ENCODE peak calls at places on chromosome 13, in ten cellular contexts. C, M, T, A, N, J, G, F, R and Z are unnamed samples.

GRCh38 chr13:23579886-23580706 is 9.9 kb downstream of the TNFRSF19 start:
- DNase-seq in G (no peak), J (no peak), M (no peak), R (no peak), T (no peak), A (no peak), N (peak), C (peak), F (no peak), Z (no peak)

GRCh38 chr13:79837741-79838450 is 356.9 kb downstream of the NDFIP2 start:
- DNase-seq in F (no peak), R (no peak), M (peak), A (no peak), J (no peak), C (no peak), T (no peak), G (no peak), N (no peak), Z (no peak)

GRCh38 chr13:108702171-108702570 is 72.8 kb downstream of the MYO16 start:
- DNase-seq in G (no peak), F (no peak), T (no peak), C (no peak), J (no peak), N (no peak), R (no peak), A (no peak), M (no peak), Z (no peak)

GRCh38 chr13:72970301-72970880 is 88.4 kb upstream of the KLF5 start:
- DNase-seq in G (no peak), T (no peak), M (no peak), F (no peak), J (no peak), R (no peak), C (no peak), N (no peak), A (no peak), Z (no peak)

GRCh38 chr13:78593652-78594494 is 9.5 kb downstream of the POU4F1 start:
- DNase-seq in R (no peak), C (no peak), M (no peak), T (no peak), J (no peak), G (no peak), N (no peak), F (no peak), A (peak), Z (no peak)

GRCh38 chr13:22112956-22113750 is 442.3 kb downstream of the FGF9 start:
- DNase-seq in R (no peak), M (no peak), G (no peak), F (no peak), T (no peak), C (no peak), J (no peak), A (no peak), N (no peak), Z (no peak)

GRCh38 chr13:113538689-113539058 is 45.9 kb upstream of the TFDP1 start:
- DNase-seq in M (no peak), C (no peak), R (no peak), T (no peak), G (peak), F (no peak), A (no peak), J (no peak), N (no peak), Z (peak)

GRCh38 chr13:24161010-24161775 is 673 bp downstream of the SPATA13 start:
- DNase-seq in N (peak), F (peak), G (no peak), J (peak), T (peak), C (peak), M (peak), R (peak), A (peak), Z (peak)

GRCh38 chr13:48542581-48543341 is 9.9 kb upstream of the RCBTB2 start:
- DNase-seq in R (no peak), M (no peak), T (no peak), F (no peak), J (peak), A (peak), G (peak), C (peak), N (no peak), Z (peak)

GRCh38 chr13:85650613-85651012 is 148.6 kb downstream of the SLITRK6 start:
- DNase-seq in F (no peak), A (peak), M (no peak), J (no peak), R (no peak), G (no peak), C (no peak), N (no peak), T (no peak), Z (no peak)

GRCh38 chr13:46982856-46983582 is 86.2 kb upstream of the HTR2A start:
- DNase-seq in M (no peak), F (peak), N (peak), T (no peak), R (no peak), G (no peak), C (no peak), A (no peak), J (peak), Z (no peak)

GRCh38 chr13:77139311-77139710 is 112.4 kb upstream of the FBXL3 start:
- DNase-seq in A (no peak), G (no peak), T (no peak), C (no peak), M (no peak), J (no peak), R (no peak), N (no peak), F (no peak), Z (no peak)

GRCh38 chr13:113411216-113412023 is 41.9 kb downstream of the ADPRHL1 start:
- DNase-seq in A (no peak), R (no peak), J (peak), T (peak), M (peak), G (peak), C (no peak), N (no peak), F (no peak), Z (peak)

GRCh38 chr13:74647991-74648390 is 513.8 kb upstream of the KLF12 start:
- DNase-seq in G (no peak), A (no peak), F (no peak), J (no peak), R (no peak), N (no peak), T (no peak), C (no peak), M (no peak), Z (no peak)

GRCh38 chr13:54185785-54186184 is 1157.2 kb downstream of the OLFM4 start:
- DNase-seq in R (no peak), C (peak), M (no peak), T (peak), N (no peak), G (no peak), F (no peak), J (no peak), A (no peak), Z (no peak)

GRCh38 chr13:76148374-76148773 is 512.2 kb downstream of the LMO7 start:
- DNase-seq in N (no peak), M (no peak), A (peak), G (no peak), J (no peak), C (no peak), R (no peak), T (no peak), F (no peak), Z (no peak)

GRCh38 chr13:52931913-52932312 is 83.5 kb upstream of the PCDH8 start:
- DNase-seq in N (no peak), J (no peak), C (no peak), M (no peak), T (no peak), A (no peak), F (no peak), G (no peak), R (no peak), Z (no peak)

GRCh38 chr13:27140060-27140459 is 31.6 kb downstream of the USP12 start:
- DNase-seq in N (peak), A (no peak), J (no peak), T (no peak), C (no peak), M (no peak), R (no peak), F (no peak), G (no peak), Z (no peak)

GRCh38 chr13:59356607-59357006 is 807.1 kb downstream of the DIAPH3 start:
- DNase-seq in N (peak), J (peak), G (peak), C (no peak), T (no peak), F (no peak), R (no peak), M (peak), A (peak), Z (peak)

GRCh38 chr13:51262501-51263211 is 40.5 kb downstream of the FAM124A start:
- DNase-seq in R (no peak), F (no peak), A (no peak), T (no peak), M (no peak), N (peak), J (no peak), G (no peak), C (no peak), Z (no peak)

GRCh38 chr13:31209172-31209818 is 9.5 kb downstream of the B3GLCT start:
- DNase-seq in G (no peak), T (no peak), C (no peak), J (peak), N (no peak), R (no peak), A (peak), M (peak), F (no peak), Z (no peak)

GRCh38 chr13:50643055-50643454 is 200.4 kb downstream of the DLEU7 start:
- DNase-seq in C (no peak), G (no peak), J (no peak), T (no peak), R (no peak), A (no peak), M (no peak), N (no peak), F (no peak), Z (no peak)

GRCh38 chr13:22080832-22081231 is 410.0 kb downstream of the FGF9 start:
- DNase-seq in A (peak), M (no peak), J (no peak), C (no peak), R (no peak), N (no peak), G (no peak), F (no peak), T (no peak), Z (no peak)

GRCh38 chr13:46831588-46832194 is 34.7 kb upstream of the ESD start:
- DNase-seq in C (peak), R (no peak), M (peak), F (peak), N (peak), A (peak), G (no peak), J (peak), T (peak), Z (no peak)

GRCh38 chr13:30846311-30846710 is 59.8 kb upstream of the MEDAG start:
- DNase-seq in R (no peak), A (no peak), G (no peak), M (peak), T (peak), F (no peak), J (no peak), N (no peak), C (no peak), Z (no peak)

GRCh38 chr13:30340367-30341184 is 33.2 kb upstream of the KATNAL1 start:
- DNase-seq in T (peak), C (no peak), F (no peak), G (no peak), N (no peak), R (no peak), A (no peak), M (peak), J (peak), Z (no peak)

GRCh38 chr13:27960362-27961226 is 8.5 kb downstream of the CDX2 start:
- DNase-seq in A (no peak), T (peak), M (peak), J (peak), G (peak), F (no peak), C (peak), N (peak), R (no peak), Z (peak)

GRCh38 chr13:35784286-35784951 is 307.9 kb upstream of the MAB21L1 start:
- DNase-seq in F (no peak), J (no peak), G (no peak), M (no peak), T (no peak), A (no peak), C (no peak), R (no peak), N (no peak), Z (no peak)

GRCh38 chr13:102799544-102800144 is 725 bp downstream of the BIVM start:
- DNase-seq in C (peak), T (peak), N (peak), F (peak), A (peak), R (peak), J (peak), G (peak), M (no peak), Z (peak)

GRCh38 chr13:91112191-91112579 is 235.3 kb upstream of the MIR17HG start:
- DNase-seq in R (no peak), T (no peak), M (no peak), G (no peak), A (no peak), C (no peak), N (no peak), F (no peak), J (no peak), Z (no peak)

GRCh38 chr13:24127116-24127631 is 33.3 kb upstream of the SPATA13 start:
- DNase-seq in F (no peak), T (no peak), A (no peak), J (peak), C (no peak), R (no peak), G (no peak), M (no peak), N (peak), Z (no peak)

GRCh38 chr13:98157609-98158008 is 14.7 kb downstream of the FARP1 start:
- DNase-seq in G (no peak), F (no peak), C (no peak), R (no peak), M (no peak), A (no peak), J (no peak), N (no peak), T (no peak), Z (no peak)